ENCODE peak calls at places on chromosomes 3 and 15, in four cellular contexts. G, L, M and F are unnamed samples.

GRCh38 chr3:134079111-134079531 is 49.4 kb upstream of the SLCO2A1 start:
- DNase-seq in G (no peak), L (no peak), M (peak), F (no peak)

GRCh38 chr3:69774029-69774428 is 34.8 kb downstream of the MITF start:
- DNase-seq in G (no peak), L (no peak), M (no peak), F (no peak)

GRCh38 chr3:20773320-20773984 is 587.4 kb upstream of the SGO1 start:
- DNase-seq in L (no peak), G (no peak), M (peak), F (no peak)

GRCh38 chr3:144521131-144521530 is 549.5 kb downstream of the DIPK2A start:
- DNase-seq in M (no peak), G (no peak), L (no peak), F (no peak)

GRCh38 chr15:29822685-29823459 is 604 bp upstream of the TJP1 start:
- DNase-seq in M (peak), L (no peak), G (no peak), F (no peak)

GRCh38 chr3:24550588-24550987 is 55.9 kb upstream of the THRB start:
- DNase-seq in G (no peak), M (no peak), L (no peak), F (no peak)

GRCh38 chr3:190404715-190405114 is 16.8 kb downstream of the CLDN16 start:
- DNase-seq in M (no peak), L (no peak), G (no peak), F (no peak)

GRCh38 chr3:52006017-52006819 is 10.5 kb upstream of the RPL29 start:
- DNase-seq in G (peak), L (no peak), M (no peak), F (no peak)

GRCh38 chr15:39874890-39875549 is 45.0 kb downstream of the GPR176 start:
- DNase-seq in M (peak), L (no peak), G (peak), F (no peak)

GRCh38 chr3:67349551-67350174 is 304.7 kb downstream of the SUCLG2 start:
- DNase-seq in L (no peak), M (no peak), G (no peak), F (no peak)

GRCh38 chr3:149245738-149246451 is 24.3 kb upstream of the CP start:
- DNase-seq in L (no peak), G (no peak), M (peak), F (no peak)

GRCh38 chr3:127535901-127536817 is 54.4 kb downstream of the TPRA1 start:
- DNase-seq in M (no peak), G (no peak), L (no peak), F (no peak)

GRCh38 chr3:95923496-95924210 is 890.7 kb upstream of the EPHA6 start:
- DNase-seq in L (no peak), G (no peak), M (no peak), F (no peak)

GRCh38 chr3:39848365-39848764 is 39.0 kb downstream of the MYRIP start:
- DNase-seq in M (no peak), G (no peak), L (no peak), F (no peak)

GRCh38 chr3:194487289-194488006 is 646 bp upstream of the ATP13A3 start:
- DNase-seq in M (no peak), G (peak), L (peak), F (peak)

GRCh38 chr3:146241523-146242240 is 9.2 kb downstream of the PLSCR4 start:
- DNase-seq in G (no peak), L (no peak), M (no peak), F (no peak)

GRCh38 chr15:62142736-62143135 is 22.3 kb downstream of the C2CD4B start:
- DNase-seq in M (no peak), L (no peak), G (no peak), F (no peak)

GRCh38 chr3:42042747-42043115 is 48.4 kb upstream of the TRAK1 start:
- DNase-seq in G (peak), L (no peak), M (no peak), F (no peak)

GRCh38 chr3:9951962-9952805 is at the start of gene PRRT3:
- DNase-seq in M (no peak), L (peak), G (peak), F (peak)

GRCh38 chr15:68372291-68372811 is 59.6 kb downstream of the ITGA11 start:
- DNase-seq in M (peak), L (peak), G (peak), F (peak)

GRCh38 chr3:112735927-112736326 is 95.0 kb upstream of the CCDC80 start:
- DNase-seq in G (no peak), M (no peak), L (no peak), F (no peak)

GRCh38 chr3:169664034-169664820 is 715 bp upstream of the MECOM start:
- DNase-seq in M (no peak), G (peak), L (no peak), F (no peak)

GRCh38 chr3:171195686-171196085 is 169.2 kb upstream of the SLC2A2 start:
- DNase-seq in G (no peak), L (no peak), M (no peak), F (no peak)

GRCh38 chr15:42605281-42605744 is 29.9 kb downstream of the STARD9 start:
- DNase-seq in G (peak), M (no peak), L (no peak), F (no peak)

GRCh38 chr15:52678036-52678467 is 1.1 kb downstream of the ATOSA start:
- DNase-seq in M (peak), G (peak), L (peak), F (no peak)

GRCh38 chr15:100338971-100339444 is 2.8 kb downstream of the ADAMTS17 start:
- DNase-seq in L (peak), M (peak), G (peak), F (no peak)

GRCh38 chr3:63814300-63814699 is 4.8 kb upstream of the C3orf49 start:
- DNase-seq in L (no peak), M (peak), G (no peak), F (no peak)

GRCh38 chr3:150414273-150414672 is 6.2 kb downstream of the TSC22D2 start:
- DNase-seq in L (no peak), M (peak), G (no peak), F (no peak)
- TF ChIP-seq TAF1 in L (no peak), M (no peak), G (no peak), F (no peak)

GRCh38 chr3:86254480-86254879 is 736.5 kb downstream of the VGLL3 start:
- DNase-seq in G (no peak), L (no peak), M (no peak), F (no peak)

DNA sequence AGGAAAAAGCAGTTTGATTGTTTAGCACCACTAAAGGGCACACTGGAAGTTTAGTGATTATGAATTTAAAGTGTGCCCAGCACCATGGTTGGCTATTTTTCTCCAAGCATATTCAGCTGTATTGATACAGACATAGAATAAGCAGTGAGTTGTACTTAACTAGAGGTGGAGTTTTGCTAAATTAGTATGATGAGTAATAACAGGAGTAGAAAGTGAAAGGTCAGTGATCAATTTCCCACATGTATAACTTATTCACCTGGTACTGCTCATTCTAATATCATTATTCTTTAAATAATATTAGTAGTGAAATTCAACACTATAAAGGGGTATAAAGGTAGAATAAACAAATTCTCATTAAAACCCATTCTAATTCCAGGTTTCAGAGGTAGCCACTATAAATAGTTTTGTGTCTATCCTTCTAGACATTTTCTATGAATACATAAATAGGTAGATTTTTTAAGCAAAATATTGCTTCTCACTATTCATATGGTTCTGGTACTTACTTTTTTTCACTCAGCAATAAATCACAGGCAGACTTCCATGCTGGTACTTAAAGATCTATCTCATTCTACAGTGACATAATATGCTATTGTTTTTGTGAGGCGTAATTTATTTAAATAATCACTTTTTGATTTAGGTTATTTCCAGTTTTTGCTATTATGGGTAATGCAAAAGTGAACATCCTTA is 732.9 kb downstream of the VGLL3 start:
- DNase-seq in M (no peak), G (no peak), L (no peak), F (no peak)
- TF ChIP-seq TAF1 in M (no peak), G (no peak), L (no peak), F (no peak)

GRCh38 chr15:64717735-64718495 is 57.5 kb downstream of the RBPMS2 start:
- DNase-seq in M (no peak), L (no peak), G (no peak), F (no peak)

GRCh38 chr15:64720188-64720587 is 55.2 kb downstream of the RBPMS2 start:
- DNase-seq in L (no peak), G (no peak), M (no peak), F (no peak)

GRCh38 chr15:64713592-64713991 is 61.8 kb downstream of the RBPMS2 start:
- DNase-seq in M (no peak), L (no peak), G (no peak), F (no peak)

GRCh38 chr15:64716452-64716851 is 58.9 kb downstream of the RBPMS2 start:
- DNase-seq in M (peak), L (no peak), G (no peak), F (no peak)

GRCh38 chr15:64717130-64717529 is 58.3 kb downstream of the RBPMS2 start:
- DNase-seq in M (no peak), G (no peak), L (no peak), F (no peak)
- TF ChIP-seq TAF1 in M (no peak), G (no peak), L (no peak), F (no peak)

GRCh38 chr3:138774529-138775253 is 60.0 kb downstream of the PIK3CB start:
- DNase-seq in G (peak), L (peak), M (peak), F (no peak)
- TF ChIP-seq TAF1 in G (no peak), L (no peak), M (no peak), F (no peak)

DNA sequence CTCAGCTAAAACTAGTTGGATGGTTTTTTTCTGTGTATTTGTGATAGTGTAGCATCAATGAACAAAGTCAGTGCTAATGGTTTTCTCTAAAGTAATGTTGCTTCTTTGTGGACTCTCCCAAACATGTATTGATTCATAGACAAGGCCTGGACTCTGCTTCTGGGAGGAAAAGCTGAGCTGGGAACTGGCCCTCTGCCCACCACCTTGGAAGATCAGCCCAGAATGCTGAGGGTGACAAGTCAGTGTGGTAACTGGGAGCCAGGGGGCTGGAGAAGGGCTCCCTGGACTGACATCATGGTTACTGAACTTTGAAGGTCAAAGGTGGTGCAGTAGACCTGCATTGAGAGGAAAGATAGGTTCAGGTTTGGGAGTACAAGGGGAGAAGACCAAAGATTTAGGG is 3.0 kb downstream of the ARHGAP31 start:
- DNase-seq in M (no peak), G (no peak), L (no peak), F (no peak)
- TF ChIP-seq TAF1 in M (no peak), G (no peak), L (no peak), F (no peak)

DNA sequence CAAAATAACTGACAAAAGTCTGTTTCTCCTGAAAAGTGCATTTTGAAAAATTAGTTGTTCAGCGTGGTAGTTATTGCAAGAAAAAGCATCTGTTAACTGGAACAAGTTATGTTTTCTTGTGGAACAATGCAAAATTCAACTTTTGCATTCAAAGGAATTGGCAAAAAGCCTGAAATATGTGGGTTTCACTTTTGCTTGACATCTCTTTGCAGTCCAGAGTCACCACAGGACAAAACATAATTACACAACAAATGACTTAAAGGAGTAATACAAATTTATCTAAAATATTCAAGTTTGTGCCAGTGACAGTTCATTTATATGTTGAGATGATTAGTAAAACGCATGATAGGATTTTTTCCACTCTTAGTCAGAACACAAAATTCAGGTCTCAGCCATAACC is 96.3 kb upstream of the P2RY1 start:
- DNase-seq in M (no peak), L (no peak), G (no peak), F (no peak)
- TF ChIP-seq TAF1 in M (no peak), L (no peak), G (no peak), F (no peak)

GRCh38 chr15:60343221-60343970 is 54.4 kb downstream of the ANXA2 start:
- DNase-seq in G (no peak), L (no peak), M (no peak), F (no peak)

GRCh38 chr15:60340207-60340921 is 57.4 kb downstream of the ANXA2 start:
- DNase-seq in G (no peak), L (no peak), M (peak), F (no peak)

GRCh38 chr15:60337069-60337468 is 60.7 kb downstream of the ANXA2 start:
- DNase-seq in L (no peak), G (no peak), M (no peak), F (no peak)

GRCh38 chr15:60338810-60339209 is 59.0 kb downstream of the ANXA2 start:
- DNase-seq in M (peak), G (no peak), L (no peak), F (no peak)

DNA sequence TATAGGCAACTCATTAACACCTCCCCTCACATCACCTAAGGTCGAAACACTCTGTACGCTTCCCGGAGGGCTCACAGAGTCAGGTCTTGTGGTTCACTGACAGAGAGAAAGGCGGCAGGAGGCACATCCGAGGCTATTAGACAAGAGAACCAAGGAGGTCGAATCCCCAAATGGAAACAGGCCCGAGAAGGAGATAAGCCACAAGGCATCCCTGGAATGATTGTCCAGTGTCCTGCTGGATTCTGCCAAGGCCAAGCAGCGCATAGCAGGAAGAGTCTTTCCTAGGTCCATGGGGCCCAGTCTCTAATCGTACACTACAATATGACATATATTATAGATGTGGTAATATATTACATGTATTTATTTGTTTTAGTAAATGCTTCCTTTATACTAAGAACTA is 58.5 kb downstream of the ANXA2 start:
- DNase-seq in M (no peak), L (no peak), G (no peak), F (no peak)
- TF ChIP-seq TAF1 in M (no peak), L (no peak), G (no peak), F (no peak)